ENCODE peak calls at places on chromosomes 11 and 22, in seven cellular contexts. J is body of pancreas, D is prostate gland, M is neural progenitor cell, E is psoas muscle, G is esophagus muscularis mucosa, H is PC-3. F is an unnamed sample. For H3K36me3, the result is how much of the 10 kb centered on the place peaks cover.

GRCh38 chr11:83724704-83725114 is 438.5 kb upstream of the CCDC90B start:
- DNase-seq in J (peak), H (peak), G (no peak), D (peak), E (no peak), M (peak), F (peak)

GRCh38 chr11:1968454-1968995 is 21.4 kb downstream of the MRPL23 start:
- DNase-seq in D (no peak), E (peak), J (peak), G (no peak), M (no peak), H (no peak), F (no peak)

GRCh38 chr11:106939157-106939556 is 79.1 kb downstream of the GUCY1A2 start:
- DNase-seq in H (no peak), J (no peak), D (no peak), E (no peak), M (no peak), G (no peak), F (no peak)

GRCh38 chr11:67238894-67239794 is 27.1 kb upstream of the GRK2 start:
- DNase-seq in E (no peak), J (no peak), D (no peak), H (peak), G (no peak), M (peak), F (no peak)

GRCh38 chr22:44737414-44738346 is 14.7 kb upstream of the ARHGAP8 start:
- DNase-seq in M (no peak), G (no peak), J (no peak), D (no peak), E (no peak), H (no peak), F (no peak)

GRCh38 chr22:47354668-47355387 is 592.4 kb downstream of the TBC1D22A start:
- DNase-seq in M (no peak), D (no peak), J (no peak), H (no peak), G (no peak), E (no peak), F (no peak)

GRCh38 chr11:129331871-129332274 is 43.8 kb upstream of the BARX2 start:
- DNase-seq in G (no peak), H (peak), D (peak), E (peak), J (peak), M (peak), F (peak)

GRCh38 chr11:67308031-67308866 is 4.9 kb downstream of the SSH3 start:
- DNase-seq in G (no peak), M (no peak), D (no peak), J (no peak), E (no peak), H (no peak), F (no peak)

GRCh38 chr22:46618667-46619066 is 1.5 kb upstream of the GRAMD4 start:
- DNase-seq in G (no peak), H (no peak), D (no peak), J (no peak), E (no peak), M (no peak), F (peak)

GRCh38 chr11:76782526-76783293 is 446 bp upstream of the TSKU start:
- DNase-seq in J (peak), E (peak), H (peak), D (peak), M (peak), G (peak), F (peak)

GRCh38 chr11:94880216-94880615 is 93.1 kb downstream of the CWC15 start:
- DNase-seq in M (no peak), J (no peak), H (peak), E (no peak), D (no peak), G (no peak), F (peak)

GRCh38 chr22:19121631-19122142 is 525 bp downstream of the DGCR2 start:
- DNase-seq in M (peak), D (peak), E (peak), G (no peak), J (peak), H (peak), F (peak)

GRCh38 chr11:93530468-93530826 is 12.7 kb downstream of the SMCO4 start:
- DNase-seq in G (no peak), M (no peak), D (no peak), H (no peak), E (no peak), J (no peak), F (no peak)

GRCh38 chr11:69253028-69253427 is 40.9 kb upstream of the MYEOV start:
- DNase-seq in E (no peak), M (no peak), D (no peak), H (peak), J (no peak), G (no peak), F (no peak)

GRCh38 chr11:89625171-89625570 is 84.9 kb upstream of the TRIM77 start:
- DNase-seq in J (no peak), D (no peak), E (no peak), M (no peak), G (no peak), H (peak), F (no peak)

GRCh38 chr11:114308689-114309089 is 12.5 kb downstream of the NNMT start:
- DNase-seq in E (no peak), H (no peak), J (peak), M (no peak), G (peak), D (no peak), F (peak)

GRCh38 chr11:65430406-65431217 is 8.0 kb downstream of the NEAT1 start:
- DNase-seq in G (no peak), E (no peak), M (no peak), H (peak), J (peak), D (peak), F (no peak)

GRCh38 chr11:121696177-121696863 is 243.6 kb upstream of the SORL1-AS1 start:
- DNase-seq in H (no peak), M (no peak), J (peak), D (no peak), E (no peak), G (peak), F (no peak)

GRCh38 chr22:46070722-46071450 is 79.4 kb upstream of the PPARA start:
- DNase-seq in G (no peak), E (peak), J (peak), D (no peak), H (peak), M (peak), F (peak)

GRCh38 chr22:22155607-22156006 is 89.0 kb upstream of the VPREB1 start:
- DNase-seq in E (no peak), D (no peak), M (no peak), H (no peak), J (no peak), G (no peak), F (no peak)

GRCh38 chr11:59792507-59792906 is 18.1 kb downstream of the MRPL16 start:
- DNase-seq in D (no peak), H (no peak), M (no peak), E (no peak), J (no peak), G (no peak), F (no peak)
- H3K36me3 ChIP-seq in D (under half), H (under half), M (under half), E (half or more), J (under half), G (half or more), F (under half)

GRCh38 chr11:395866-396265 is 1.9 kb downstream of the PKP3 start:
- DNase-seq in H (no peak), J (no peak), D (no peak), E (no peak), M (no peak), G (no peak), F (no peak)
- H3K4me3 ChIP-seq in H (peak), J (no peak), D (no peak), E (no peak), M (no peak), G (no peak), F (no peak)

GRCh38 chr11:86861810-86862209 is 61.5 kb downstream of the PRSS23 start:
- DNase-seq in H (peak), M (no peak), J (no peak), D (no peak), E (no peak), G (no peak), F (no peak)
- TF ChIP-seq CTCF in H (peak), M (no peak), J (no peak), D (no peak), E (no peak), G (no peak), F (no peak)

GRCh38 chr11:118443590-118444218 is 7.4 kb downstream of the KMT2A start:
- DNase-seq in E (no peak), D (no peak), H (no peak), J (no peak), M (no peak), G (no peak), F (no peak)

GRCh38 chr11:118438314-118438931 is 2.1 kb downstream of the KMT2A start:
- DNase-seq in J (peak), E (peak), D (peak), H (peak), M (peak), G (no peak), F (peak)

GRCh38 chr11:118439656-118440055 is 3.4 kb downstream of the KMT2A start:
- DNase-seq in D (no peak), E (no peak), H (no peak), G (no peak), M (no peak), J (no peak), F (no peak)

GRCh38 chr11:118442903-118443589 is 6.8 kb downstream of the KMT2A start:
- DNase-seq in J (no peak), D (no peak), G (no peak), M (no peak), H (no peak), E (no peak), F (no peak)

GRCh38 chr11:118441770-118442169 is 5.5 kb downstream of the KMT2A start:
- DNase-seq in J (no peak), E (no peak), D (no peak), M (peak), G (no peak), H (no peak), F (no peak)
- H3K36me3 ChIP-seq in J (under half), E (under half), D (under half), M (under half), G (under half), H (under half), F (under half)

GRCh38 chr22:17569971-17570511 is 6.7 kb downstream of the SLC25A18 start:
- DNase-seq in H (peak), G (no peak), J (no peak), D (no peak), M (no peak), E (peak), F (no peak)

GRCh38 chr22:17575681-17576080 is 12.4 kb downstream of the SLC25A18 start:
- DNase-seq in M (no peak), J (no peak), D (no peak), G (no peak), E (no peak), H (no peak), F (no peak)

GRCh38 chr22:17566776-17567175 is 3.5 kb downstream of the SLC25A18 start:
- DNase-seq in G (no peak), E (no peak), H (no peak), M (no peak), J (no peak), D (no peak), F (no peak)

GRCh38 chr22:17575151-17575550 is 11.9 kb downstream of the SLC25A18 start:
- DNase-seq in D (no peak), M (no peak), G (no peak), H (no peak), E (no peak), J (no peak), F (no peak)

DNA sequence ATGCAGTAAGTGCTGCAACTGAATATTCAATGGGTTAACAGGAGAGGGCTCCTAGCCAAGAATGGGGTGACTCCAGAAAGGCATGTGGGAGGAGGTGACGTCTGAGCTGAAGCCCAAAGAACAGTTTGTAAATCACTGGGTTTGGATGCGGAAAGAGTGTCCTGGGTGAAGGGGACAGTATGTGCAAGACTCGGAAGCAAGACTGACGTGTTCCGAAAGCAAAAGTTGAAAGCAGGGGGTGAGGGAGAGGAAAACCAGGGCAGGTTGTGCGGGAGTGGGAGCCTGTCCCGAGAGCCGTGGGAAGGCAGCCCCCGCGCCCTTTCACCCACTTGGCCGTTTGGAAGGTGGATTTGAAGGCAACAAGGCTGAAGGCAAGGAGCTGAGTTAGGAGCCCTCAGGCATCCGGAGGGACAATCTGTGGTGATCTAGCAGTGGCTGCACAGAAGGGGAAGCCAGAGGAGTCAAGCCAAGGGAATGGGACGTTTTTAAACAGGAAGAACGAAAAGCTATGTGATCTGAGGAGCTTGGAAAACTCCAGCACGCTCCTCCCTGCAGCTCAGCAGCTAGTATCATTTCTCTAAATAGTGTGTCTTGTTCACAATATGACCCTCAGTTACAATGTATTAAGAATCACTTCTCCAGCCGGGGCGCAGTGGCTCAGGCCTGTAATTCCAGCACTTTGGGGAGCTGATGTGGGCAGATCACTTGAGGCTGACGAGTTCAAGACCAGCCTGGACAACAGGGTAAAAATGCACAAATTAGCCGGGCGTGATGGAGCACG is 7.7 kb downstream of the SLC25A18 start:
- DNase-seq in G (peak), D (peak), J (peak), H (no peak), M (no peak), E (peak), F (peak)
- H3K4me3 ChIP-seq in G (peak), D (peak), J (no peak), H (no peak), M (no peak), E (peak), F (no peak)

DNA sequence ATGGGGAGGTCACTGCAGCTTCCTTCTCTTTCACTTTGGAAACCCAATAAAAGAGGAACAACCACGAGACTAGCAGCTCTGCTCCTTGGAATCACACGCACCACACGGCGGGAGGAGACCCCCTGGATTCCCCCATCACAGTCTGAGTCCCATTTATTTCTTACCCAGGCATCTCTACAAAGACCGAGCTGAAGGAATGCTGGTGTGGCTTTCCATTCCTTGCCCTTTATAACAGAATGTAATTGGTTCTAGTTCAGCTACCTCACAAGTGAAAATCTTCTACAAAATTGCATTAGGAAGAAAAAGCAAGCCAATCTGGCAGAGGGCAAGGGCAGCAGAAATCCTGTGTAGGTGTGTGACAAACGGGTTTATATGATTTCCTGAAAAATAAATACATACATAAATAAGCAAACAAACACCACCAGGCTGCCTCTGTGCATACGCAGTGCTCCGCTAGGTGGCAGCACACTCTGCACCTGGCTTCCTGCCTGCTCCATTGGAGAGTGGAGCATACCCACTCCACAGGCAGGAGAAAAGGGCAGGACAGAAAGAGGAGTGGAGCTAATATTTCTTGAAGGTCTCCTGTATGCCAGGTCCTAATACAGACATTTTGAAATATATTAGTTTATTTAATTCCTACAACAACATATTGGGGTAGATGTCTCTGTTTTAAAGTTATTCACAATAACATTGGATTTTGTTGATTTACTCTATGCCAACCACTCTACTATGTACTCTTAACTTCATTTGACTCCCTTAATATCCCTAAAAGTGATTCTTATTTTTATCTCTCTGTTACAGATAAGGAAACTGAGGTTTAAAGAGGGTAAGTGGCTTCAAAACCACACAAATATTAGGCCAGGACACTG is 673.1 kb downstream of the KCNA4 start:
- DNase-seq in H (peak), E (peak), G (no peak), J (peak), D (peak), M (peak), F (peak)
- TF ChIP-seq CTCF in H (peak), E (peak), G (peak), J (peak), D (peak), M (peak), F (no peak)

GRCh38 chr22:38735126-38735464 is 20.7 kb downstream of the SUN2 start:
- DNase-seq in M (no peak), E (no peak), J (no peak), G (no peak), D (no peak), H (no peak), F (no peak)
- H3K36me3 ChIP-seq in M (under half), E (half or more), J (under half), G (half or more), D (under half), H (under half), F (under half)